ENCODE peak calls at places on chromosomes 4 and X, in eight cellular contexts. L is tibial artery, X is epithelial cell of proximal tubule, B is psoas muscle, O is fibroblast of mammary gland, P is adrenal gland, A is foreskin keratinocyte, H is endothelial cell. D is an unnamed sample.

GRCh38 chrX:71095971-71096701 is 485 bp downstream of the FOXO4 start:
- DNase-seq in L (no peak), X (no peak), B (no peak), O (peak; percentile 28), P (no peak), A (no peak), H (peak; percentile 12), D (peak; percentile 23)

GRCh38 chr4:54647070-54647469 is 10.7 kb upstream of the KIT start:
- DNase-seq in L (no peak), X (no peak), B (no peak), O (no peak), P (no peak), A (no peak), H (no peak), D (no peak)

GRCh38 chr4:169090479-169091215 is 80.6 kb upstream of the CBR4 start:
- DNase-seq in L (no peak), X (no peak), B (no peak), O (no peak), P (no peak), A (no peak), H (no peak), D (no peak)

GRCh38 chr4:176883108-176883550 is 90.4 kb upstream of the VEGFC start:
- DNase-seq in L (no peak), X (no peak), B (no peak), O (no peak), P (no peak), A (no peak), H (no peak), D (no peak)

GRCh38 chr4:123790681-123791080 is 394.1 kb downstream of the SPRY1 start:
- DNase-seq in L (no peak), X (no peak), B (no peak), O (no peak), P (no peak), A (no peak), H (no peak), D (no peak)

GRCh38 chrX:33014949-33015348 is 196.4 kb downstream of the DMD start:
- DNase-seq in L (no peak), X (no peak), B (no peak), O (no peak), P (no peak), A (no peak), H (no peak), D (no peak)

GRCh38 chr4:113869743-113870375 is 108.3 kb upstream of the CAMK2D start:
- DNase-seq in L (no peak), X (peak; percentile 92), B (no peak), O (peak; percentile 61), P (no peak), A (peak; percentile 42), H (no peak), D (no peak)

GRCh38 chr4:68361146-68361589 is 11.3 kb upstream of the YTHDC1 start:
- DNase-seq in L (no peak), X (no peak), B (no peak), O (peak; percentile 46), P (no peak), A (peak; percentile 95), H (no peak), D (no peak)

GRCh38 chr4:87811977-87812376 is 12.6 kb downstream of the IBSP start:
- DNase-seq in L (no peak), X (no peak), B (no peak), O (no peak), P (no peak), A (no peak), H (no peak), D (no peak)

GRCh38 chr4:2260336-2261109 is 1.4 kb downstream of the MXD4 start:
- DNase-seq in L (peak; percentile 34), X (no peak), B (peak; percentile 29), O (no peak), P (peak; percentile 35), A (no peak), H (no peak), D (peak; percentile 20)

GRCh38 chr4:86918539-86919072 is 16.2 kb upstream of the AFF1 start:
- DNase-seq in L (no peak), X (no peak), B (no peak), O (peak; percentile 92), P (peak; percentile 46), A (peak; percentile 78), H (no peak), D (no peak)

GRCh38 chr4:113064244-113064643 is 14.8 kb downstream of the ANK2 start:
- DNase-seq in L (no peak), X (no peak), B (no peak), O (no peak), P (no peak), A (no peak), H (no peak), D (no peak)

GRCh38 chrX:10756365-10756915 is 136.1 kb upstream of the MID1 start:
- DNase-seq in L (no peak), X (peak; percentile 76), B (no peak), O (peak; percentile 87), P (no peak), A (peak; percentile 59), H (no peak), D (no peak)

GRCh38 chr4:75344915-75345314 is 169.3 kb downstream of the RCHY1 start:
- DNase-seq in L (no peak), X (no peak), B (no peak), O (peak; percentile 86), P (no peak), A (no peak), H (no peak), D (no peak)

GRCh38 chr4:119585771-119586170 is 42.8 kb downstream of the PDE5A start:
- DNase-seq in L (no peak), X (no peak), B (no peak), O (peak; percentile 45), P (no peak), A (peak; percentile 7), H (no peak), D (no peak)

GRCh38 chr4:83282049-83282535 is 2.5 kb downstream of the COQ2 start:
- DNase-seq in L (no peak), X (no peak), B (no peak), O (peak; percentile 76), P (peak; percentile 50), A (no peak), H (peak; percentile 51), D (no peak)

GRCh38 chr4:26217429-26217828 is 103.4 kb upstream of the RBPJ start:
- DNase-seq in L (no peak), X (no peak), B (no peak), O (no peak), P (no peak), A (no peak), H (no peak), D (no peak)

GRCh38 chrX:107659768-107660167 is 31.5 kb downstream of the PRPS1 start:
- DNase-seq in L (peak; percentile 25), X (no peak), B (no peak), O (peak; percentile 73), P (no peak), A (no peak), H (peak; percentile 12), D (no peak)

DNA sequence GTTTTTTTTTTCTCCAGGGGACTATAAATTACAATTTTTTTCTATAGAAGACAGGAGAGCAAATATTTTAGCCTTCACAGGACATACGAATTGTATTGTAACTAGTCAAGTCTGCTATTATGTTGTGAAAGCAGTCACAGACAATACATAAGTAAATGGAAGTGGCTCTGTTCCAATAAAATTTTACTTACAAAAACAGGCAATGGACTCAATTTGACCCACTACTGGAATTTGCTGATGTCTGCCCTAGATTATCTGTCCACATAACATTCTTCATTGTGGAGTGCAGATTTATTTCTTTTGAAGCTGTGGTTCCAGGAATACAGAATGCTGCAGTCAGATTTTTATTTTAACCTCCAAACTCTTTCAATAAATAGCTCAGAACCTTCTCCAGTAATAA is 330.3 kb downstream of the PPP4R3C start:
- DNase-seq in L (no peak), X (no peak), B (no peak), O (no peak), P (no peak), A (no peak), H (no peak), D (no peak)
- TF ChIP-seq CTCF in L (no peak), X (no peak), B (no peak), O (no peak), P (no peak), A (no peak), H (no peak), D (no peak)

GRCh38 chr4:80225628-80226027 is 28.3 kb downstream of the PRDM8 start:
- DNase-seq in L (no peak), X (no peak), B (no peak), O (peak; percentile 61), P (no peak), A (no peak), H (no peak), D (no peak)

GRCh38 chr4:80216100-80216761 is 18.9 kb downstream of the PRDM8 start:
- DNase-seq in L (no peak), X (no peak), B (no peak), O (no peak), P (no peak), A (no peak), H (no peak), D (no peak)

GRCh38 chr4:80220711-80221110 is 23.4 kb downstream of the PRDM8 start:
- DNase-seq in L (no peak), X (no peak), B (no peak), O (no peak), P (no peak), A (no peak), H (no peak), D (no peak)

GRCh38 chr4:80219301-80220025 is 22.2 kb downstream of the PRDM8 start:
- DNase-seq in L (no peak), X (no peak), B (no peak), O (peak; percentile 26), P (no peak), A (no peak), H (no peak), D (no peak)

GRCh38 chr4:80221161-80221560 is 23.9 kb downstream of the PRDM8 start:
- DNase-seq in L (no peak), X (no peak), B (no peak), O (peak; percentile 65), P (no peak), A (no peak), H (no peak), D (no peak)
- TF ChIP-seq CTCF in L (peak; percentile 5), X (peak; percentile 50), B (no peak), O (peak; percentile 56), P (no peak), A (peak; percentile 74), H (peak; percentile 49), D (peak; percentile 43)

GRCh38 chrX:3548743-3549441 is 164.6 kb downstream of the PRKX start:
- DNase-seq in L (no peak), X (no peak), B (no peak), O (peak; percentile 87), P (no peak), A (no peak), H (no peak), D (no peak)
- TF ChIP-seq CTCF in L (peak; percentile 32), X (peak; percentile 51), B (peak; percentile 25), O (peak; percentile 54), P (peak; percentile 55), A (peak; percentile 66), H (no peak), D (no peak)

DNA sequence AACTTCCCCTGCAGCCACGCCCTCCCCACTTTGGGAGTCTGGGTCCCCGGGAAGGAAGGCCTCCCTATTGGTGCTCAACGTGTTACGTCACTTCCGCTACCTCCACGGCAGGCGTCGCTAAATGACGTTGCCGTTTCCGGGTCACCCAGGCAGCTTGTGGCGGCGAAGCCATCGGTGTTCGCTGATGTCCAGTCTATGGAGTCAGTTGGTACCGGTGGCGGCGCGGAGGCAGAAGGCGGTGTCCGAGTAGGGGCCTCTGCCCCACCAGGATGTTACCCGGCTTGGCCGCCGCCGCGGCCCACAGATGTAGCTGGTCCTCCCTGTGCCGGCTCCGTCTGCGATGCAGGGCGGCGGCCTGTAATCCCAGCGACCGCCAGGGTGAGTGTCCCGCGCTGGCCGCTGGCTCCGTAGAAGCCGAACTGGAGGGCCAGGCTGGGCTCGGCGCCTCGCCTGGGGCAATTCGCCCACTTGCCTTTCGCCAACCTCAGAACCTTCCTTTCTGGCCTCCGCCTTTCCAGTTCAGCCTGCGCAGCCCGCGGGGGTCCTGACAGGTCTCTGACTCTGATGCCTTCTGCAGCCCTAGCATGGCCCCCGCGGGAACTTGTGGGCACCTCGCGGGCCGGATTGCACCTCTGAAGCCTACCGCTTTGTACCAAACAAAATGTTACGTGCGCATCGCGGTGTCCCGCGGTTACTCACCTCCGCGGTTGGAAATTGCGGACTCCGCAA is at the start of gene SLC30A9:
- DNase-seq in L (peak; percentile 96), X (peak; percentile 63), B (peak; percentile 92), O (peak; percentile 93), P (peak; percentile 94), A (peak; percentile 69), H (peak; percentile 81), D (peak; percentile 90)
- TF ChIP-seq CTCF in L (peak; percentile 46), X (peak; percentile 34), B (peak; percentile 46), O (no peak), P (peak; percentile 56), A (peak; percentile 25), H (peak; percentile 16), D (peak; percentile 52)

D was measured in glutamatergic neuron.